ENCODE peak calls at places on chromosomes 7 and 10, in four cellular contexts. One of them, this sample, is unnamed.

GRCh38 chr7:51121945-51122425 is 194.6 kb downstream of the COBL start:
- DNase-seq in adrenal gland: peak; percentile 51
- DNase-seq in AG04450: no peak
- DNase-seq in A549: no peak
- DNase-seq in this sample: no peak

GRCh38 chr7:50508471-50508943 is 56.7 kb downstream of the DDC start:
- DNase-seq in adrenal gland: no peak
- DNase-seq in AG04450: no peak
- DNase-seq in A549: no peak
- DNase-seq in this sample: no peak

GRCh38 chr10:58622286-58622685 is 109.6 kb downstream of the BICC1 start:
- DNase-seq in adrenal gland: no peak
- DNase-seq in AG04450: no peak
- DNase-seq in A549: no peak
- DNase-seq in this sample: no peak

GRCh38 chr10:132061465-132062180 is 4.1 kb upstream of the JAKMIP3 start:
- DNase-seq in adrenal gland: no peak
- DNase-seq in AG04450: no peak
- DNase-seq in A549: no peak
- DNase-seq in this sample: no peak

GRCh38 chr10:35643151-35643975 is 1.3 kb upstream of the FZD8 start:
- DNase-seq in adrenal gland: peak; percentile 70
- DNase-seq in AG04450: no peak
- DNase-seq in A549: peak; percentile 36
- DNase-seq in this sample: no peak

GRCh38 chr7:25215694-25216335 is 12.5 kb downstream of the NPVF start:
- DNase-seq in adrenal gland: no peak
- DNase-seq in AG04450: no peak
- DNase-seq in A549: no peak
- DNase-seq in this sample: no peak

GRCh38 chr7:40015790-40016296 is 65.8 kb downstream of the CDK13 start:
- DNase-seq in adrenal gland: peak; percentile 41
- DNase-seq in AG04450: no peak
- DNase-seq in A549: no peak
- DNase-seq in this sample: no peak

GRCh38 chr10:100697070-100697469 is 48.3 kb upstream of the PAX2 start:
- DNase-seq in adrenal gland: peak; percentile 96
- DNase-seq in AG04450: no peak
- DNase-seq in A549: peak; percentile 58
- DNase-seq in this sample: no peak

GRCh38 chr10:124504711-124505110 is 43.1 kb downstream of the LHPP start:
- DNase-seq in adrenal gland: no peak
- DNase-seq in AG04450: no peak
- DNase-seq in A549: no peak
- DNase-seq in this sample: no peak

GRCh38 chr7:55309040-55309991 is 55.8 kb upstream of the LANCL2 start:
- DNase-seq in adrenal gland: peak; percentile 4
- DNase-seq in AG04450: no peak
- DNase-seq in A549: no peak
- DNase-seq in this sample: peak; percentile 6

GRCh38 chr10:79376751-79377556 is 29.7 kb downstream of the PPIF start:
- DNase-seq in adrenal gland: no peak
- DNase-seq in AG04450: no peak
- DNase-seq in A549: no peak
- DNase-seq in this sample: no peak

GRCh38 chr7:74182453-74183090 is 8.4 kb downstream of the EIF4H start:
- DNase-seq in adrenal gland: peak; percentile 33
- DNase-seq in AG04450: no peak
- DNase-seq in A549: no peak
- DNase-seq in this sample: no peak

GRCh38 chr10:62935022-62935421 is 118.9 kb upstream of the EGR2 start:
- DNase-seq in adrenal gland: no peak
- DNase-seq in AG04450: no peak
- DNase-seq in A549: no peak
- DNase-seq in this sample: no peak

GRCh38 chr10:133115453-133115842 is 27.7 kb downstream of the ADGRA1 start:
- DNase-seq in adrenal gland: no peak
- DNase-seq in AG04450: no peak
- DNase-seq in A549: no peak
- DNase-seq in this sample: no peak
- H3K9me3 ChIP-seq in adrenal gland: no peaks in the 10 kb centered on the region
- H3K9me3 ChIP-seq in AG04450: peaks cover 88% of the 10 kb centered on the region
- H3K9me3 ChIP-seq in A549: no peaks in the 10 kb centered on the region
- H3K9me3 ChIP-seq in this sample: no peaks in the 10 kb centered on the region

DNA sequence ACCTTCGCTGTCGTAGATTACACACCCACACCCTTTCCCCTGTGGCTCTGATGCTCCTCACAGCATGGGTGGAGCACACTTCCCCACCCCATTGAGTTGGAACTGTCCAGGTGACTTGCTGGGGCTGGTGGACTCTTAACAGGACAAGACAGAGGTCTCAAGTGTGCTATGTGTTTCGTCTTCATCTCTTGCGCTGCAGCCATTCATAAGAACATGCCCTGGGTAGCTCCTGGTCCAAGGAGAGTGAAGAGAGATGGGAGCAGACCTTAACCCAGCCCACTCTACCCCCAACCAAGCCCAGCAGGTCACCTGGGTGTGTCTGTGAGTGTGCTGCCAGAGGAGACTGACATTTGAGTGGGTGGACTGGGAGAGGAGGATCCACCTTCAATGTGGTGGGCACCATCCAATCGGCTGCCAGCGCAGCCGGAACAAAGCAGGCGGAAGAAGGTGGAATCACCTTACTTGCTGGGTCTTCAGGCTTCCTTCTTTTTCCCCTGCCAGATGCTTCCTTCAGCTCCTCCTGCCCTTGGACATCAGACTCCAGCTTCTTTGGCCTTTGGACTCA is 112.4 kb downstream of the HTR5A start:
- DNase-seq in adrenal gland: no peak
- DNase-seq in AG04450: no peak
- DNase-seq in A549: no peak
- DNase-seq in this sample: no peak
- H3K9me3 ChIP-seq in adrenal gland: peaks cover 17% of the 10 kb centered on the region
- H3K9me3 ChIP-seq in AG04450: peaks cover 38% of the 10 kb centered on the region
- H3K9me3 ChIP-seq in A549: peaks cover 36% of the 10 kb centered on the region
- H3K9me3 ChIP-seq in this sample: peaks cover 15% of the 10 kb centered on the region

DNA sequence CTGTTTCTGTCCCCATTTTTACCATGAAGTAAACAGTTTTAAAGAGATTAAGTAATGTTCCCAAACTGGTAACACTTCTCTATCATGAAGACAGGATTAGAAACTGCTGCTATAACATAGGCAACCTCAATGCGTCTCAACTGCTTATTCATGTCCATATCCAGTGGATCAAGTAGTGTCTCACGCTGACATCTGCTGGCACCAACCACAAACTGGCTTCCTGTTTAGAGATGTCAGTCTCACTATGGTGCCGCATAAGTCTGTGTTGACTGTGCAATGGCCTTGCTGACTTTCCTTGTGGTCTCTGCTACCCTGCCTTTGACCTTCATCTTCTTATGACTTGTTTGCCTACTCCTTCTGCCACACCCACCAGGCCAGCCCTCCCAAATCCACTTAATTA is 369.6 kb upstream of the DPP6 start:
- DNase-seq in adrenal gland: no peak
- DNase-seq in AG04450: no peak
- DNase-seq in A549: no peak
- DNase-seq in this sample: no peak
- H3K9me3 ChIP-seq in adrenal gland: no peaks in the 10 kb centered on the region
- H3K9me3 ChIP-seq in AG04450: peaks cover 18% of the 10 kb centered on the region
- H3K9me3 ChIP-seq in A549: no peaks in the 10 kb centered on the region
- H3K9me3 ChIP-seq in this sample: no peaks in the 10 kb centered on the region

GRCh38 chr10:120984221-120984620 is 133.1 kb downstream of the WDR11 start:
- DNase-seq in adrenal gland: no peak
- DNase-seq in AG04450: no peak
- DNase-seq in A549: no peak
- DNase-seq in this sample: no peak

GRCh38 chr10:120988751-120989150 is 137.6 kb downstream of the WDR11 start:
- DNase-seq in adrenal gland: no peak
- DNase-seq in AG04450: no peak
- DNase-seq in A549: no peak
- DNase-seq in this sample: no peak

GRCh38 chr10:120989996-120990395 is 138.8 kb downstream of the WDR11 start:
- DNase-seq in adrenal gland: no peak
- DNase-seq in AG04450: no peak
- DNase-seq in A549: no peak
- DNase-seq in this sample: no peak

GRCh38 chr10:120989279-120989678 is 138.1 kb downstream of the WDR11 start:
- DNase-seq in adrenal gland: no peak
- DNase-seq in AG04450: no peak
- DNase-seq in A549: no peak
- DNase-seq in this sample: no peak

GRCh38 chr10:120987359-120987758 is 136.2 kb downstream of the WDR11 start:
- DNase-seq in adrenal gland: no peak
- DNase-seq in AG04450: no peak
- DNase-seq in A549: no peak
- DNase-seq in this sample: no peak
- H3K9me3 ChIP-seq in adrenal gland: no peaks in the 10 kb centered on the region
- H3K9me3 ChIP-seq in AG04450: peaks cover 40% of the 10 kb centered on the region
- H3K9me3 ChIP-seq in A549: no peaks in the 10 kb centered on the region
- H3K9me3 ChIP-seq in this sample: no peaks in the 10 kb centered on the region

DNA sequence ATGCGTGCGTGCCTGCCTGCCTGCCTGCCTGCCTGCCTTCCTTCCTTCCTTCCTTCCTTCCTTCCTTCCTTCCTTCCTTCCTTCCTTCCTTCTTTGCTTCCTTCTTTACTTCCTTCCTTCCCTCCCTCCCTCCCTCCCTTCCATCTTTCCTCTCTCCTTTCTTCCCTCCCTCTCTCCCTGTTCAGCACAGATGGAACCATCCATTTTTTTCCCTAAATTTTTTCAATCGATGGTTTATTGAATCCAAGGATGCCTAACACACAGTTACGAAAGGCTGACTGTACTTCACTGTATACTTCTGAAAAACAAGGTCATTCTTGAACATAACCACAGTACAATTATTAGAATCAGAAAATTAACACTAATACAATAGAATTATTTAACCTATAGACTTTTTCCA is 53.8 kb downstream of the ABCA13 start:
- DNase-seq in adrenal gland: no peak
- DNase-seq in AG04450: no peak
- DNase-seq in A549: no peak
- DNase-seq in this sample: no peak
- H3K9me3 ChIP-seq in adrenal gland: no peaks in the 10 kb centered on the region
- H3K9me3 ChIP-seq in AG04450: no peaks in the 10 kb centered on the region
- H3K9me3 ChIP-seq in A549: no peaks in the 10 kb centered on the region
- H3K9me3 ChIP-seq in this sample: no peaks in the 10 kb centered on the region

DNA sequence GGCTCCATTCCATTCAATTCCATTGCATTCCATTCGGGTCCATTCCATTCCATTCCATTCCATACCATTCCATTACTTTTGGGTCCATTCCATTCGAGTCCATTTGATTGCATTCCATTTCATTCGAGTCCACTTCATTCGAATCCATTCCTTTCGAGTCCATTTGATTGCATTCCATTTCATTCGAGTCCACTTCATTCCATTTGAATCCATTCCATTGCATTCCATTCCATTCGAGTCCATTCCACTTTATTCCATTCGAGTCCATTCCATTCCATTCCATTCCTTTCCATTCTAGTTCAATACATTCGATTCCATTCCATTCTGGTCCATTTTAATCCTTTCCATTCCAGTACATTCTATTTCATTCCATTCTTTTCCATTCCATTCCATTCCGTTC is 334.0 kb downstream of the ZNF33B start:
- DNase-seq in adrenal gland: no peak
- DNase-seq in AG04450: peak; percentile 11
- DNase-seq in A549: no peak
- DNase-seq in this sample: no peak
- H3K9me3 ChIP-seq in adrenal gland: peaks cover 40% of the 10 kb centered on the region
- H3K9me3 ChIP-seq in AG04450: peaks cover 91% of the 10 kb centered on the region
- H3K9me3 ChIP-seq in A549: peaks cover 29% of the 10 kb centered on the region
- H3K9me3 ChIP-seq in this sample: peaks cover 27% of the 10 kb centered on the region

DNA sequence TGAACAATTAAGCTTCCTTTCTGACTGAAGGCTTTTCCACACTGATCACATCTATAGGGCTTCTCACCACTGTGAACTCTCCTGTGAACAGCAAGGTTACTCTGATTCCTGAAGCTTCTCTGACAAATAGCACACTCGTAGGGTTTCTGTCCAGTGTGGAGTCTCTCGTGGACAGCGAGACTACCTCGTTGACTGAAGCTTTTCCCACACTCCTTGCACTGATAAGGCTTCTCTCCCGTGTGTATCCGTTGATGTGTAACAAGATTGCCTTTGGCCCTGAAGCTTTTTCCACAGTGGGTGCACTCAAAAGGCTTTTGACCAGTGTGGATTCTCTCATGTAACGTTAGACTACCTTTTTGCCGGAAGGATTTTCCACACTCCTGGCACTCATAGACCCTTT is 4.4 kb downstream of the ZNF32 start:
- DNase-seq in adrenal gland: no peak
- DNase-seq in AG04450: no peak
- DNase-seq in A549: no peak
- DNase-seq in this sample: no peak
- H3K9me3 ChIP-seq in adrenal gland: peaks cover 53% of the 10 kb centered on the region
- H3K9me3 ChIP-seq in AG04450: peaks cover 40% of the 10 kb centered on the region
- H3K9me3 ChIP-seq in A549: peaks cover 77% of the 10 kb centered on the region
- H3K9me3 ChIP-seq in this sample: peaks cover 41% of the 10 kb centered on the region

This sample was measured in T-helper 17 cell.